ENCODE peak calls at places on chromosomes 7 and 10, in four cellular contexts. One of them, this sample, is unnamed.

GRCh38 chr7:29275018-29275318 is 80.4 kb downstream of the CHN2 start:
- DNase-seq in lower lobe of right lung: no peak
- DNase-seq in cardiac muscle cell: no peak
- DNase-seq in pancreas: no peak
- DNase-seq in this sample: no peak

GRCh38 chr7:68699090-68699711 is 899.1 kb upstream of the AUTS2 start:
- DNase-seq in lower lobe of right lung: no peak
- DNase-seq in cardiac muscle cell: no peak
- DNase-seq in pancreas: no peak
- DNase-seq in this sample: no peak

GRCh38 chr10:92993671-92994304 is 66.8 kb upstream of the CYP26C1 start:
- DNase-seq in lower lobe of right lung: no peak
- DNase-seq in cardiac muscle cell: no peak
- DNase-seq in pancreas: no peak
- DNase-seq in this sample: no peak

GRCh38 chr10:123359539-123359938 is 205.3 kb downstream of the BUB3 start:
- DNase-seq in lower lobe of right lung: no peak
- DNase-seq in cardiac muscle cell: no peak
- DNase-seq in pancreas: no peak
- DNase-seq in this sample: no peak

GRCh38 chr7:100983451-100984187 is 14.3 kb downstream of the MUC12 start:
- DNase-seq in lower lobe of right lung: peak; percentile 3
- DNase-seq in cardiac muscle cell: no peak
- DNase-seq in pancreas: no peak
- DNase-seq in this sample: no peak

GRCh38 chr7:128209229-128210035 is 31.6 kb upstream of the LEP start:
- DNase-seq in lower lobe of right lung: peak; percentile 73
- DNase-seq in cardiac muscle cell: peak; percentile 82
- DNase-seq in pancreas: peak; percentile 87
- DNase-seq in this sample: peak; percentile 43

GRCh38 chr10:133129151-133129853 is 30.7 kb upstream of the KNDC1 start:
- DNase-seq in lower lobe of right lung: peak; percentile 41
- DNase-seq in cardiac muscle cell: no peak
- DNase-seq in pancreas: no peak
- DNase-seq in this sample: no peak

GRCh38 chr7:17556247-17556646 is 257.8 kb downstream of the AHR start:
- DNase-seq in lower lobe of right lung: no peak
- DNase-seq in cardiac muscle cell: peak; percentile 69
- DNase-seq in pancreas: no peak
- DNase-seq in this sample: no peak

GRCh38 chr7:149558149-149558861 is 60.7 kb upstream of the ZNF746 start:
- DNase-seq in lower lobe of right lung: no peak
- DNase-seq in cardiac muscle cell: no peak
- DNase-seq in pancreas: no peak
- DNase-seq in this sample: no peak

GRCh38 chr7:33979807-33980355 is 74.5 kb downstream of the BMPER start:
- DNase-seq in lower lobe of right lung: no peak
- DNase-seq in cardiac muscle cell: no peak
- DNase-seq in pancreas: no peak
- DNase-seq in this sample: no peak

GRCh38 chr10:118721005-118721876 is 33.5 kb downstream of the CACUL1 start:
- DNase-seq in lower lobe of right lung: no peak
- DNase-seq in cardiac muscle cell: peak; percentile 59
- DNase-seq in pancreas: no peak
- DNase-seq in this sample: peak; percentile 48

GRCh38 chr7:116772926-116773749 is 89.2 kb upstream of the CAPZA2 start:
- DNase-seq in lower lobe of right lung: no peak
- DNase-seq in cardiac muscle cell: no peak
- DNase-seq in pancreas: no peak
- DNase-seq in this sample: no peak
- H3K4me3 ChIP-seq in lower lobe of right lung: no peak overlapping the region
- H3K4me3 ChIP-seq in cardiac muscle cell: no peak overlapping the region
- H3K4me3 ChIP-seq in pancreas: no peak overlapping the region
- H3K4me3 ChIP-seq in this sample: no peak overlapping the region

DNA sequence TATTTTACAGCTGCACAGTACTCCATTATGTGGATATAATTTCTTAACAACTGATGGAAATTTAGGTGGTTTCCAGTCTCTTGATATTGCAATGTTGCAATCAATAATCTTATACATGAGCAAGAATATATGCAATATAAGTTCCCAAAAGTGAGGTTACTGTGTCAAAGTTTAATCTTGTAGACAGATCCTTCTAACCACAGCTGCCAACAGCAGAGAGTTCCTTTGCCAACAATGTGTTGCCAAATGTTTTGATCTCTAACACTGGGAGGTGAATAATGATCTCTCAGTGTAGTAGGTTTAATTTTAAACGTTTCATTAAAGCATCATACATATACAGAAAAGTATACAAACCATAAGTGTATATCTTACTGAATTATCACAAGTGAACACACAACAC is 54.5 kb downstream of the CUL2 start:
- DNase-seq in lower lobe of right lung: no peak
- DNase-seq in cardiac muscle cell: no peak
- DNase-seq in pancreas: no peak
- DNase-seq in this sample: no peak
- H3K36me3 ChIP-seq in lower lobe of right lung: peaks cover 98% of the 10 kb centered on the region
- H3K36me3 ChIP-seq in cardiac muscle cell: peaks cover 55% of the 10 kb centered on the region
- H3K36me3 ChIP-seq in pancreas: peaks cover 44% of the 10 kb centered on the region
- H3K36me3 ChIP-seq in this sample: peaks cover 23% of the 10 kb centered on the region

GRCh38 chr10:6345404-6345803 is 142.7 kb downstream of the PFKFB3 start:
- DNase-seq in lower lobe of right lung: no peak
- DNase-seq in cardiac muscle cell: no peak
- DNase-seq in pancreas: no peak
- DNase-seq in this sample: no peak
- H3K4me1 ChIP-seq in lower lobe of right lung: peaks cover 27% of the 10 kb centered on the region
- H3K4me1 ChIP-seq in cardiac muscle cell: peaks cover 4% of the 10 kb centered on the region
- H3K4me1 ChIP-seq in pancreas: no peaks in the 10 kb centered on the region
- H3K4me1 ChIP-seq in this sample: peaks cover 36% of the 10 kb centered on the region

GRCh38 chr10:13705526-13706169 is 118.9 kb downstream of the PRPF18 start:
- DNase-seq in lower lobe of right lung: no peak
- DNase-seq in cardiac muscle cell: peak; percentile 35
- DNase-seq in pancreas: no peak
- DNase-seq in this sample: no peak

GRCh38 chr10:13706175-13706574 is 119.4 kb downstream of the PRPF18 start:
- DNase-seq in lower lobe of right lung: no peak
- DNase-seq in cardiac muscle cell: no peak
- DNase-seq in pancreas: no peak
- DNase-seq in this sample: no peak

GRCh38 chr10:13703101-13703818 is 116.5 kb downstream of the PRPF18 start:
- DNase-seq in lower lobe of right lung: no peak
- DNase-seq in cardiac muscle cell: no peak
- DNase-seq in pancreas: no peak
- DNase-seq in this sample: no peak

GRCh38 chr10:13704969-13705368 is 118.2 kb downstream of the PRPF18 start:
- DNase-seq in lower lobe of right lung: no peak
- DNase-seq in cardiac muscle cell: no peak
- DNase-seq in pancreas: no peak
- DNase-seq in this sample: no peak

GRCh38 chr10:13703997-13704536 is 117.3 kb downstream of the PRPF18 start:
- DNase-seq in lower lobe of right lung: no peak
- DNase-seq in cardiac muscle cell: no peak
- DNase-seq in pancreas: no peak
- DNase-seq in this sample: no peak
- H3K4me3 ChIP-seq in lower lobe of right lung: no peak overlapping the region
- H3K4me3 ChIP-seq in cardiac muscle cell: no peak overlapping the region
- H3K4me3 ChIP-seq in pancreas: no peak overlapping the region
- H3K4me3 ChIP-seq in this sample: no peak overlapping the region

GRCh38 chr10:96655577-96656213 is 64.6 kb downstream of the PIK3AP1 start:
- DNase-seq in lower lobe of right lung: peak; percentile 73
- DNase-seq in cardiac muscle cell: no peak
- DNase-seq in pancreas: no peak
- DNase-seq in this sample: no peak
- H3K36me3 ChIP-seq in lower lobe of right lung: peaks cover 1% of the 10 kb centered on the region
- H3K36me3 ChIP-seq in cardiac muscle cell: no peaks in the 10 kb centered on the region
- H3K36me3 ChIP-seq in pancreas: peaks cover 14% of the 10 kb centered on the region
- H3K36me3 ChIP-seq in this sample: no peaks in the 10 kb centered on the region

GRCh38 chr10:79152423-79152817 is 83.7 kb downstream of the ZMIZ1 start:
- DNase-seq in lower lobe of right lung: no peak
- DNase-seq in cardiac muscle cell: no peak
- DNase-seq in pancreas: peak; percentile 30
- DNase-seq in this sample: no peak
- H3K4me1 ChIP-seq in lower lobe of right lung: peaks cover 100% of the 10 kb centered on the region
- H3K4me1 ChIP-seq in cardiac muscle cell: peaks cover 37% of the 10 kb centered on the region
- H3K4me1 ChIP-seq in pancreas: peaks cover 29% of the 10 kb centered on the region
- H3K4me1 ChIP-seq in this sample: peaks cover 32% of the 10 kb centered on the region

GRCh38 chr10:124733566-124734245 is 10.5 kb downstream of the FAM53B start:
- DNase-seq in lower lobe of right lung: no peak
- DNase-seq in cardiac muscle cell: peak; percentile 55
- DNase-seq in pancreas: no peak
- DNase-seq in this sample: no peak
- H3K4me3 ChIP-seq in lower lobe of right lung: no peak overlapping the region
- H3K4me3 ChIP-seq in cardiac muscle cell: no peak overlapping the region
- H3K4me3 ChIP-seq in pancreas: no peak overlapping the region
- H3K4me3 ChIP-seq in this sample: peak overlapping the region; percentile 33

GRCh38 chr10:42635098-42635497 is 3.3 kb downstream of the ZNF33B start:
- DNase-seq in lower lobe of right lung: no peak
- DNase-seq in cardiac muscle cell: no peak
- DNase-seq in pancreas: no peak
- DNase-seq in this sample: no peak

GRCh38 chr10:42632557-42632956 is 5.8 kb downstream of the ZNF33B start:
- DNase-seq in lower lobe of right lung: no peak
- DNase-seq in cardiac muscle cell: no peak
- DNase-seq in pancreas: no peak
- DNase-seq in this sample: no peak

DNA sequence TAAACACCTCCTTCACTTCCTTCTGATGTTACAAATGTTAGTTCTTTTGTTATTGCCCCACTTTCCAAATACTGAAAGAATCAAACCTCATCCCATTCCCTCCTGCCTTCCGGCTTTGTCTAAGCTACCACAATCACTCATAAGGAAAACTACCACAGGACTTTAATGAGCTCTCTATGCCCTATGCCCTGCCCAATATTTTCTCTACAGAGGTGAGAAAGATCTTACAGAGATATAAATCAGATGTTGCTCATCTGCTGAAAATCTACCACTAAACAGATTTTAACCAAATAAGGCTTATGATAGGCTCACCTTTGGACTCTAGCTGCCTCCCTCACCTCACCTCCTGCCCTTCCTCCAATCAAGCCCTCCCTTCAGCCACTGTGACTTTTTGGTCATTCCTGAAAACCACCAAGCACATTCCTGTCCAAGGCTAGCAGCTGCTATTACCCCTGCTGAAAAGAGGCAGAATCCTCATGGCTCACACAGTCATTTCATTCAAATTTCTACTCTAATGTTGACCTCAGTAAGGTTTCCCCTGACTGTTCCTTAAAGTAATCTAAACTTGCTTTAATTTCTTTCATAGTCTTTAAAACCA is 7.7 kb downstream of the ZNF33B start:
- DNase-seq in lower lobe of right lung: no peak
- DNase-seq in cardiac muscle cell: no peak
- DNase-seq in pancreas: no peak
- DNase-seq in this sample: no peak
- H3K36me3 ChIP-seq in lower lobe of right lung: peaks cover 82% of the 10 kb centered on the region
- H3K36me3 ChIP-seq in cardiac muscle cell: peaks cover 36% of the 10 kb centered on the region
- H3K36me3 ChIP-seq in pancreas: peaks cover 52% of the 10 kb centered on the region
- H3K36me3 ChIP-seq in this sample: peaks cover 15% of the 10 kb centered on the region

GRCh38 chr7:18756378-18757050 is 261.0 kb downstream of the HDAC9 start:
- DNase-seq in lower lobe of right lung: no peak
- DNase-seq in cardiac muscle cell: no peak
- DNase-seq in pancreas: no peak
- DNase-seq in this sample: no peak
- H3K4me1 ChIP-seq in lower lobe of right lung: no peaks in the 10 kb centered on the region
- H3K4me1 ChIP-seq in cardiac muscle cell: no peaks in the 10 kb centered on the region
- H3K4me1 ChIP-seq in pancreas: no peaks in the 10 kb centered on the region
- H3K4me1 ChIP-seq in this sample: no peaks in the 10 kb centered on the region